ENCODE peak calls at places on chromosomes 5 and 9, in four cellular contexts. A, U, M and L are unnamed samples.

GRCh38 chr5:37136694-37137093 is 112.5 kb downstream of the CPLANE1 start:
- DNase-seq in U (no peak), M (no peak), A (no peak), L (no peak)

GRCh38 chr5:143865421-143865820 is 53.5 kb downstream of the HMHB1 start:
- DNase-seq in M (no peak), U (no peak), A (no peak), L (no peak)

GRCh38 chr9:110590816-110591215 is 11.3 kb upstream of the SVEP1 start:
- DNase-seq in A (no peak), M (no peak), U (no peak), L (no peak)

GRCh38 chr9:130857864-130858730 is 23.0 kb downstream of the ABL1 start:
- DNase-seq in M (no peak), A (peak), U (no peak), L (no peak)

GRCh38 chr5:147410496-147411395 is 99.1 kb downstream of the DPYSL3 start:
- DNase-seq in A (peak), U (no peak), M (no peak), L (peak)

GRCh38 chr5:137034764-137035479 is 464.2 kb downstream of the SPOCK1 start:
- DNase-seq in A (no peak), M (no peak), U (no peak), L (no peak)

GRCh38 chr5:106875591-106876297 is 795.0 kb downstream of the EFNA5 start:
- DNase-seq in A (peak), M (no peak), U (no peak), L (no peak)

GRCh38 chr5:176870110-176870591 is 29.0 kb downstream of the HK3 start:
- DNase-seq in A (peak), M (peak), U (no peak), L (peak)

GRCh38 chr9:115633099-115633498 is 515.1 kb upstream of the TNC start:
- DNase-seq in U (no peak), M (no peak), A (peak), L (no peak)

GRCh38 chr5:150263801-150264621 is 25.6 kb downstream of the CAMK2A start:
- DNase-seq in A (peak), U (no peak), M (no peak), L (peak)

GRCh38 chr5:94969174-94969573 is 315.7 kb downstream of the MCTP1 start:
- DNase-seq in M (no peak), A (peak), U (no peak), L (no peak)

GRCh38 chr9:105205787-105206511 is 38.5 kb upstream of the SLC44A1 start:
- DNase-seq in M (no peak), U (no peak), A (peak), L (no peak)

GRCh38 chr5:144267961-144268513 is 97.4 kb downstream of the KCTD16 start:
- DNase-seq in M (no peak), A (no peak), U (no peak), L (no peak)

GRCh38 chr5:124056326-124057160 is 544.6 kb downstream of the CSNK1G3 start:
- DNase-seq in M (no peak), A (no peak), U (no peak), L (no peak)

GRCh38 chr9:133795049-133795448 is 56.9 kb upstream of the SARDH start:
- DNase-seq in U (no peak), A (no peak), M (no peak), L (no peak)

GRCh38 chr5:133377736-133378135 is 234.6 kb downstream of the FSTL4 start:
- DNase-seq in A (no peak), U (no peak), M (no peak), L (no peak)

GRCh38 chr9:127535396-127535795 is 76.7 kb upstream of the STXBP1 start:
- DNase-seq in U (no peak), M (no peak), A (no peak), L (no peak)

GRCh38 chr5:88144219-88145040 is 124.2 kb downstream of the TMEM161B start:
- DNase-seq in U (no peak), A (no peak), M (no peak), L (peak)

GRCh38 chr9:121849554-121849953 is 198.1 kb downstream of the DAB2IP start:
- DNase-seq in M (no peak), U (no peak), A (no peak), L (no peak)

GRCh38 chr9:3874472-3875370 is 348.9 kb upstream of the RFX3 start:
- DNase-seq in A (no peak), U (no peak), M (no peak), L (no peak)

GRCh38 chr5:42338136-42338535 is 85.1 kb upstream of the GHR start:
- DNase-seq in M (no peak), U (no peak), A (no peak), L (no peak)

GRCh38 chr9:92686954-92687353 is 17.0 kb upstream of the IPPK start:
- DNase-seq in A (peak), U (no peak), M (no peak), L (no peak)

GRCh38 chr5:74516217-74516636 is 124.3 kb downstream of the ENC1 start:
- DNase-seq in A (no peak), M (peak), U (no peak), L (no peak)

GRCh38 chr9:17315341-17315740 is 180.5 kb downstream of the CNTLN start:
- DNase-seq in M (no peak), U (no peak), A (no peak), L (no peak)

GRCh38 chr9:135447126-135447525 is 32.5 kb upstream of the PPP1R26 start:
- DNase-seq in A (no peak), M (no peak), U (no peak), L (no peak)

GRCh38 chr5:176394096-176394495 is 5.5 kb downstream of the HIGD2A start:
- DNase-seq in U (no peak), A (no peak), M (no peak), L (no peak)

GRCh38 chr9:72577212-72577753 is 55.9 kb downstream of the TMC1 start:
- DNase-seq in U (peak), M (no peak), A (peak), L (no peak)

GRCh38 chr5:176803027-176803942 is 7.1 kb upstream of the UNC5A start:
- DNase-seq in U (no peak), A (no peak), M (no peak), L (peak)

GRCh38 chr9:94534901-94535300 is 20.0 kb upstream of the PCAT7 start:
- DNase-seq in M (no peak), U (no peak), A (no peak), L (no peak)

GRCh38 chr9:131739192-131739961 is 499 bp downstream of the RAPGEF1 start:
- DNase-seq in M (no peak), U (no peak), A (peak), L (peak)

GRCh38 chr9:93147632-93148031 is 13.6 kb upstream of the NINJ1 start:
- DNase-seq in U (no peak), M (no peak), A (no peak), L (no peak)

GRCh38 chr5:146213210-146213838 is 9.9 kb downstream of the RBM27 start:
- DNase-seq in U (no peak), M (no peak), A (peak), L (no peak)

GRCh38 chr5:67808340-67808739 is 407.2 kb upstream of the PIK3R1 start:
- DNase-seq in U (no peak), A (peak), M (no peak), L (no peak)

GRCh38 chr9:93500571-93501298 is 47.4 kb upstream of the FAM120AOS start:
- DNase-seq in A (no peak), U (no peak), M (no peak), L (no peak)